ENCODE peak calls at places on chromosomes 16 and 17, in seven cellular contexts. V, G, F, X, H, J and T are unnamed samples. For H3K4me1, the result is how much of the 10 kb centered on the place peaks cover.

GRCh38 chr17:78962345-78962983 is 17.3 kb downstream of the LGALS3BP start:
- DNase-seq in V (no peak), G (no peak), F (no peak), X (no peak), H (no peak), J (no peak), T (peak)

GRCh38 chr16:76345093-76345735 is 68.0 kb downstream of the CNTNAP4 start:
- DNase-seq in V (peak), G (peak), F (no peak), X (no peak), H (no peak), J (no peak), T (peak)

GRCh38 chr17:75268931-75269330 is 2.1 kb downstream of the MIF4GD start:
- DNase-seq in V (no peak), G (no peak), F (no peak), X (no peak), H (peak), J (no peak), T (no peak)

GRCh38 chr16:165218-165538 is 600 bp upstream of the HBM start:
- DNase-seq in V (no peak), G (no peak), F (no peak), X (no peak), H (no peak), J (no peak), T (no peak)

GRCh38 chr16:68417711-68418301 is 30.5 kb downstream of the SMPD3 start:
- DNase-seq in V (no peak), G (no peak), F (peak), X (peak), H (peak), J (no peak), T (peak)

GRCh38 chr17:80959330-80960036 is 32.2 kb upstream of the CHMP6 start:
- DNase-seq in V (peak), G (peak), F (no peak), X (no peak), H (no peak), J (no peak), T (no peak)

GRCh38 chr17:77282524-77283515 is 142.1 kb downstream of the SEC14L1 start:
- DNase-seq in V (peak), G (no peak), F (no peak), X (no peak), H (no peak), J (no peak), T (no peak)

GRCh38 chr17:59783221-59784016 is 76.0 kb downstream of the VMP1 start:
- DNase-seq in V (peak), G (no peak), F (peak), X (no peak), H (peak), J (no peak), T (peak)

GRCh38 chr17:35214631-35215273 is 20.6 kb upstream of the SLC35G3 start:
- DNase-seq in V (no peak), G (no peak), F (no peak), X (peak), H (no peak), J (no peak), T (no peak)

GRCh38 chr17:48484256-48484655 is 46.6 kb downstream of the HOXB1 start:
- DNase-seq in V (peak), G (no peak), F (no peak), X (no peak), H (no peak), J (no peak), T (no peak)

GRCh38 chr17:55674107-55674506 is 48.6 kb downstream of the TMEM100 start:
- DNase-seq in V (no peak), G (no peak), F (no peak), X (no peak), H (no peak), J (no peak), T (peak)

GRCh38 chr17:65556014-65556909 is 5.2 kb downstream of the AXIN2 start:
- DNase-seq in V (no peak), G (peak), F (peak), X (peak), H (peak), J (peak), T (no peak)

GRCh38 chr16:71250461-71251232 is 20.1 kb upstream of the HYDIN start:
- DNase-seq in V (no peak), G (no peak), F (no peak), X (no peak), H (no peak), J (no peak), T (peak)

GRCh38 chr16:30430428-30430970 is 669 bp upstream of the DCTPP1 start:
- DNase-seq in V (no peak), G (no peak), F (no peak), X (no peak), H (no peak), J (no peak), T (no peak)

GRCh38 chr17:70437656-70438055 is 268.3 kb downstream of the KCNJ2 start:
- DNase-seq in V (no peak), G (no peak), F (no peak), X (no peak), H (no peak), J (no peak), T (no peak)

GRCh38 chr16:28548306-28548802 is 5.4 kb upstream of the SGF29 start:
- DNase-seq in V (no peak), G (no peak), F (no peak), X (no peak), H (no peak), J (no peak), T (no peak)

GRCh38 chr17:11948791-11949190 is 48.5 kb downstream of the ZNF18 start:
- DNase-seq in V (peak), G (peak), F (no peak), X (no peak), H (no peak), J (no peak), T (peak)

DNA sequence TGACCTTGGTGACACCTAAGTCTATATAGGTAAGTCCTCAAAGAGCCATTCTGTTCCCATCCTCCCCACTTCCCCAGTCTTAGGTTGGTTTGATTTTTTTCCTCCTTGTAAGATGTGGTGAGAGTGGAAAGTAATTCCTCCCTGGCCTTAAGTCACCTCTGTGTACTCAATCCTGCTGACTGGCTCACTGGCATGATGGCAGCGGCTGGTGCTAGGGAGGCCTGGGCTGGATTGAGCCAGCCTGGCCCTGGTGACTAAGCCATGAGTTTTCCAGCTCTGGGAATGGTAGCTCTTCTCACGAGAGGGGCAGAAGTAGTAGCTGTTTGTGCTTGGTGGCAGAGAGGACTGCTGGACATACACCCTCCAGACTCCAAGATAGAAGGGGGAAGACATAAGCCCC is 2.5 kb downstream of the ARL4D start:
- DNase-seq in V (peak), G (no peak), F (no peak), X (no peak), H (peak), J (no peak), T (peak)
- H3K4me1 ChIP-seq in V (under half), G (under half), F (under half), X (under half), H (under half), J (under half), T (under half)

GRCh38 chr17:17935321-17936271 is 36.6 kb downstream of the TOM1L2 start:
- DNase-seq in V (peak), G (no peak), F (no peak), X (no peak), H (no peak), J (no peak), T (peak)

GRCh38 chr17:17940451-17940911 is 31.7 kb downstream of the TOM1L2 start:
- DNase-seq in V (peak), G (no peak), F (peak), X (no peak), H (peak), J (no peak), T (no peak)

GRCh38 chr17:17938388-17939107 is 33.7 kb downstream of the TOM1L2 start:
- DNase-seq in V (peak), G (no peak), F (no peak), X (no peak), H (no peak), J (no peak), T (peak)

GRCh38 chr17:17937450-17937849 is 34.8 kb downstream of the TOM1L2 start:
- DNase-seq in V (peak), G (no peak), F (no peak), X (no peak), H (no peak), J (no peak), T (no peak)

GRCh38 chr17:17937958-17938357 is 34.2 kb downstream of the TOM1L2 start:
- DNase-seq in V (no peak), G (no peak), F (no peak), X (no peak), H (no peak), J (no peak), T (no peak)
- H3K27ac ChIP-seq in V (no peak), G (no peak), F (no peak), X (no peak), H (no peak), J (no peak), T (peak)

GRCh38 chr16:49011807-49012345 is 269.8 kb downstream of the CBLN1 start:
- DNase-seq in V (no peak), G (no peak), F (no peak), X (no peak), H (no peak), J (no peak), T (no peak)
- H3K4me1 ChIP-seq in V (under half), G (under half), F (under half), X (under half), H (under half), J (under half), T (under half)

DNA sequence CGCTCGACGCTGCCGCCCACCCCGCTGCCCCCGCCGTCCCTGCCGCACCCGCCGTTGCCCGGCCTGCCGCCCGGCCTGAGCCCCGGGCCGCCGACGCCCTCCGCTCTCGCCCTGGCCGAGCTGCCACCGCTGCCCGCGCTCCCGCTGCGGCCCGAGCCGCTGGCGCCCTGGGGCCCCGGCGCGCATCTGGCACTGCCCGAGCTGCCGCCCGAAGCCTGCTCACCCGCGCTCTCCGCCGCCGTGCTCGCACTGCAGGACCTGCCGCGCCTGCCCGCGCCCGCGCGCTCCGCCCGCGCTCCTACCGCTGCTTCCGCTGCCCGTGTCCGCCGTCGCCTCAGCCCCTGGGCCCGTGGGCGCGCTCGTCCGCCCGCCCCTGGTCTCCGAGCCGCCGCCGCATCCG is 8.4 kb upstream of the CLDN9 start:
- DNase-seq in V (no peak), G (no peak), F (no peak), X (no peak), H (no peak), J (no peak), T (no peak)
- H3K27ac ChIP-seq in V (no peak), G (no peak), F (no peak), X (no peak), H (no peak), J (no peak), T (no peak)

GRCh38 chr17:29622337-29623282 is at the start of gene CORO6:
- DNase-seq in V (no peak), G (peak), F (peak), X (peak), H (peak), J (no peak), T (peak)

GRCh38 chr17:29619251-29619650 is 3.5 kb downstream of the CORO6 start:
- DNase-seq in V (no peak), G (peak), F (peak), X (no peak), H (peak), J (no peak), T (no peak)

GRCh38 chr17:29621751-29622194 is 939 bp downstream of the CORO6 start:
- DNase-seq in V (no peak), G (no peak), F (no peak), X (no peak), H (no peak), J (no peak), T (no peak)

GRCh38 chr17:29620271-29620670 is 2.4 kb downstream of the CORO6 start:
- DNase-seq in V (no peak), G (no peak), F (no peak), X (no peak), H (no peak), J (no peak), T (peak)

DNA sequence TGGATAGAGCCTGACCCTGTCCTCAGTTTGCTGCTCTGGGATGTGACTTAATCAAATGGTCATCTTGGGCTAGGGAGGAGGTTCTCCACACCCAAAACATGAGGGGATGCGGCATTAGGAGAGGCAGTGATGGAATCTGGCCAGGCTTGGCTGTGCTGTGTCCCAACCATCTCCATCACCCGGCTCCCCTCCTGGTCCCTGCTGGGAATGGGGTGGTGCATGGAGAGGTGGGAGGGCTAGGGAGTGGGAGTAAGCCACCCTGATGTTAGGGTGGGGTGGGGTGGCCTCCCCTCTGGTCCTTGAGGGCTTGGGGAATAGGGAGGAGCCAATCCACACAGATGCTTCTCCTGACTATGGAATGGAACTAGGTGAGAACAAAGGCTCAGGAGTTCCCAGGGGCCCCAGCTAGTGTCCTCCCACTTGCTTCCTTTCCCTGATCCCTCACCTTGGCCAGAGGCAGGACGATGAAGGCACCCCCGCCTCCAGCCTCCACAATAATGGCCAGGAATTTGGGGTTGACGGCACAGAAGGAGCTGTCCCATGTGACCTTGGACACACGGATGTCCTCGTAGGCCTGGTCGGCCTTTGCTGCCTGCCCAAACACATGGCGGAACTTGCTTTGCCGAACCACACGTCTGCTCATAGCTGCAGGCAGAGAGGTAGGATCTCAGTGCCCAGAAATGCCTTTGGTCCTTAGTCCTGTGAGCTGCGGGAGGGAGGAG is 1.8 kb downstream of the CORO6 start:
- DNase-seq in V (no peak), G (no peak), F (no peak), X (no peak), H (no peak), J (no peak), T (no peak)
- H3K4me1 ChIP-seq in V (under half), G (half or more), F (under half), X (half or more), H (under half), J (under half), T (under half)

GRCh38 chr17:33225509-33225908 is 67.6 kb downstream of the ASIC2 start:
- DNase-seq in V (no peak), G (peak), F (no peak), X (no peak), H (no peak), J (no peak), T (no peak)

GRCh38 chr17:33228548-33228947 is 64.5 kb downstream of the ASIC2 start:
- DNase-seq in V (no peak), G (peak), F (no peak), X (no peak), H (peak), J (no peak), T (no peak)

GRCh38 chr17:33227911-33228310 is 65.2 kb downstream of the ASIC2 start:
- DNase-seq in V (no peak), G (no peak), F (no peak), X (no peak), H (no peak), J (no peak), T (no peak)

GRCh38 chr17:33229028-33229427 is 64.1 kb downstream of the ASIC2 start:
- DNase-seq in V (no peak), G (no peak), F (no peak), X (no peak), H (peak), J (no peak), T (no peak)

DNA sequence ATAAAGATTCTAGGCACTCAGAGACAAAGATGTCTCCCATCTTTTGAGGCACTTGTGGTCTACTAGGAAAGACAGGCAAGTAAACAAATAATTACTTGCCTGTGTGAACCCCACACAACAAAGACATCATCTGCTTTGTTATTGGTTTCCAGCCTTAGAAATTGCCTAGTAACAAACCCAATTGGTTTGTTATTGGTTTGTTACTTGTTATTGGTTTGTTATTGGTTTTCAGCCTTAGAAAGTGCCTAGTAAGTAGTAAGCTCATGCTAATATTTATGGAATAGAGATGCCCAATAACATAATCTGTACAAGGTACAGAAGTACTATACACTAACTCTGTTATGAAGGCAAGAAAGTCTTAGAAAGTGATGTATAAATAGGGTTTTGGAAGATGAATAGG is 67.1 kb downstream of the ASIC2 start:
- DNase-seq in V (no peak), G (no peak), F (no peak), X (no peak), H (no peak), J (no peak), T (no peak)
- H3K27ac ChIP-seq in V (no peak), G (no peak), F (no peak), X (no peak), H (no peak), J (no peak), T (no peak)

DNA sequence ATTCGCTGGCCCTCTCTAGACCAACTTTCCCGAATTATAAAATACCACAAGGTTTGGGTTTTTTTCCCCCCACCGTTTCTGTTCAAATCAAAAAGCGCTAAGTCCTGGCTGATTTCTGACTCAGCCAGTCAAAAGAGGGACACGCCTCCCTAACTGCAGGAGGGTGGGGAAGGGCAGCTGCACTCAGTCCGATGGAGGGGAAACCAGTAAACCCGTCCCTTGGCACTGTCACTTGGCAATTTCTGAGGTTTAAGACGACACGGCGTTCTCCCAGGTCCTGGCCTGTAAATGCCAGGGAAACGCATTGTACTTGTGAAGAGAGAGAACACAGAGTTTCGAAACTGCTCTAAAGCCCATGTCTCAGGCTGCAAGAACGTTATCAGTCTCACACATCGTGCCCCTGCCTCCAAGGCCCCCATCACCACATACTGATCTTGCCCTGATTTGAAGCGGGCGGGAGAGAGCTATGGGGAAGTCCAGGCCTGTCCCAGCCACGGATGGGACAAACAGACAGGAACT is 57.9 kb downstream of the ZFHX3 start:
- DNase-seq in V (peak), G (peak), F (peak), X (no peak), H (peak), J (no peak), T (peak)
- H3K4me1 ChIP-seq in V (under half), G (half or more), F (half or more), X (under half), H (under half), J (under half), T (under half)

GRCh38 chr16:4679156-4679853 is 14.1 kb upstream of the NUDT16L1 start:
- DNase-seq in V (no peak), G (peak), F (no peak), X (no peak), H (no peak), J (no peak), T (no peak)

GRCh38 chr16:4680673-4681470 is 12.5 kb upstream of the NUDT16L1 start:
- DNase-seq in V (no peak), G (peak), F (no peak), X (no peak), H (no peak), J (no peak), T (no peak)

GRCh38 chr16:4678596-4678995 is 14.8 kb upstream of the NUDT16L1 start:
- DNase-seq in V (no peak), G (no peak), F (no peak), X (no peak), H (no peak), J (no peak), T (no peak)

GRCh38 chr16:4681471-4682083 is 11.8 kb upstream of the NUDT16L1 start:
- DNase-seq in V (no peak), G (no peak), F (no peak), X (no peak), H (no peak), J (no peak), T (no peak)

GRCh38 chr16:4679854-4680636 is 13.3 kb upstream of the NUDT16L1 start:
- DNase-seq in V (peak), G (peak), F (peak), X (no peak), H (no peak), J (no peak), T (peak)
- H3K27ac ChIP-seq in V (no peak), G (peak), F (peak), X (no peak), H (no peak), J (no peak), T (no peak)

GRCh38 chr16:87233928-87234327 is 83.3 kb downstream of the C16orf95 start:
- DNase-seq in V (peak), G (no peak), F (no peak), X (no peak), H (peak), J (no peak), T (no peak)
- H3K4me1 ChIP-seq in V (under half), G (under half), F (under half), X (under half), H (under half), J (under half), T (under half)

GRCh38 chr17:64297467-64298088 is 34.5 kb upstream of the TEX2 start:
- DNase-seq in V (no peak), G (no peak), F (no peak), X (no peak), H (no peak), J (no peak), T (no peak)
- H3K27ac ChIP-seq in V (no peak), G (no peak), F (no peak), X (no peak), H (no peak), J (no peak), T (no peak)